ENCODE peak calls at places on chromosomes 16 and 17, in ten cellular contexts. One of them, this sample, is unnamed.

GRCh38 chr16:52496051-52496876 is 50.7 kb downstream of the TOX3 start:
- DNase-seq in DMS79 treated with DMSO at 0.1 percent for 48 hours: peak
- DNase-seq in left ventricle myocardium inferior: no peak
- DNase-seq in fibroblast of the conjunctiva: no peak
- DNase-seq in globus pallidus: peak
- DNase-seq in RWPE1: no peak
- DNase-seq in stimulated activated CD8-positive, alpha-beta memory T cell treated with anti-CD3 and anti-CD28 coated beads, Interleukin-4, amount 100 ng/mL, for 24 hours: no peak
- DNase-seq in activated naive CD4-positive, alpha-beta T cell treated with anti-CD3 and anti-CD28 coated beads, Interleukin-2, amount 10 ng/mL, durations not matched to agents 7 days and 5 days: no peak
- DNase-seq in T-helper 2 cell: no peak
- DNase-seq in CD4-positive, alpha-beta T cell: no peak
- DNase-seq in this sample: no peak

GRCh38 chr17:38908676-38909181 is 16.7 kb upstream of the LASP1NB start:
- DNase-seq in left ventricle myocardium inferior: no peak
- DNase-seq in stimulated activated CD8-positive, alpha-beta memory T cell treated with anti-CD3 and anti-CD28 coated beads, Interleukin-4, amount 100 ng/mL, for 24 hours: no peak
- DNase-seq in fibroblast of the conjunctiva: no peak
- DNase-seq in RWPE1: peak
- DNase-seq in T-helper 2 cell: no peak
- DNase-seq in activated naive CD4-positive, alpha-beta T cell treated with anti-CD3 and anti-CD28 coated beads, Interleukin-2, amount 10 ng/mL, durations not matched to agents 7 days and 5 days: no peak
- DNase-seq in DMS79 treated with DMSO at 0.1 percent for 48 hours: no peak
- DNase-seq in CD4-positive, alpha-beta T cell: no peak
- DNase-seq in globus pallidus: no peak
- DNase-seq in this sample: peak

GRCh38 chr16:21940570-21940969 is 12.6 kb upstream of the UQCRC2 start:
- DNase-seq in DMS79 treated with DMSO at 0.1 percent for 48 hours: no peak
- DNase-seq in stimulated activated CD8-positive, alpha-beta memory T cell treated with anti-CD3 and anti-CD28 coated beads, Interleukin-4, amount 100 ng/mL, for 24 hours: no peak
- DNase-seq in left ventricle myocardium inferior: no peak
- DNase-seq in RWPE1: no peak
- DNase-seq in CD4-positive, alpha-beta T cell: no peak
- DNase-seq in globus pallidus: no peak
- DNase-seq in activated naive CD4-positive, alpha-beta T cell treated with anti-CD3 and anti-CD28 coated beads, Interleukin-2, amount 10 ng/mL, durations not matched to agents 7 days and 5 days: no peak
- DNase-seq in fibroblast of the conjunctiva: no peak
- DNase-seq in T-helper 2 cell: no peak
- DNase-seq in this sample: no peak

GRCh38 chr16:20897897-20898296 is 2.3 kb downstream of the DCUN1D3 start:
- DNase-seq in DMS79 treated with DMSO at 0.1 percent for 48 hours: no peak
- DNase-seq in globus pallidus: no peak
- DNase-seq in T-helper 2 cell: no peak
- DNase-seq in RWPE1: no peak
- DNase-seq in stimulated activated CD8-positive, alpha-beta memory T cell treated with anti-CD3 and anti-CD28 coated beads, Interleukin-4, amount 100 ng/mL, for 24 hours: no peak
- DNase-seq in CD4-positive, alpha-beta T cell: no peak
- DNase-seq in fibroblast of the conjunctiva: no peak
- DNase-seq in activated naive CD4-positive, alpha-beta T cell treated with anti-CD3 and anti-CD28 coated beads, Interleukin-2, amount 10 ng/mL, durations not matched to agents 7 days and 5 days: no peak
- DNase-seq in left ventricle myocardium inferior: no peak
- DNase-seq in this sample: no peak

GRCh38 chr17:80166446-80166845 is 3.4 kb upstream of the CARD14 start:
- DNase-seq in activated naive CD4-positive, alpha-beta T cell treated with anti-CD3 and anti-CD28 coated beads, Interleukin-2, amount 10 ng/mL, durations not matched to agents 7 days and 5 days: no peak
- DNase-seq in RWPE1: no peak
- DNase-seq in CD4-positive, alpha-beta T cell: no peak
- DNase-seq in globus pallidus: no peak
- DNase-seq in stimulated activated CD8-positive, alpha-beta memory T cell treated with anti-CD3 and anti-CD28 coated beads, Interleukin-4, amount 100 ng/mL, for 24 hours: no peak
- DNase-seq in fibroblast of the conjunctiva: no peak
- DNase-seq in left ventricle myocardium inferior: no peak
- DNase-seq in T-helper 2 cell: no peak
- DNase-seq in DMS79 treated with DMSO at 0.1 percent for 48 hours: no peak
- DNase-seq in this sample: no peak

GRCh38 chr16:10081201-10081940 is 100.9 kb downstream of the GRIN2A start:
- DNase-seq in fibroblast of the conjunctiva: no peak
- DNase-seq in DMS79 treated with DMSO at 0.1 percent for 48 hours: no peak
- DNase-seq in left ventricle myocardium inferior: no peak
- DNase-seq in T-helper 2 cell: no peak
- DNase-seq in RWPE1: no peak
- DNase-seq in CD4-positive, alpha-beta T cell: no peak
- DNase-seq in activated naive CD4-positive, alpha-beta T cell treated with anti-CD3 and anti-CD28 coated beads, Interleukin-2, amount 10 ng/mL, durations not matched to agents 7 days and 5 days: no peak
- DNase-seq in stimulated activated CD8-positive, alpha-beta memory T cell treated with anti-CD3 and anti-CD28 coated beads, Interleukin-4, amount 100 ng/mL, for 24 hours: no peak
- DNase-seq in globus pallidus: no peak
- DNase-seq in this sample: no peak

GRCh38 chr17:1957037-1957436 is 68.1 kb downstream of the RTN4RL1 start:
- DNase-seq in fibroblast of the conjunctiva: no peak
- DNase-seq in activated naive CD4-positive, alpha-beta T cell treated with anti-CD3 and anti-CD28 coated beads, Interleukin-2, amount 10 ng/mL, durations not matched to agents 7 days and 5 days: no peak
- DNase-seq in globus pallidus: no peak
- DNase-seq in RWPE1: no peak
- DNase-seq in stimulated activated CD8-positive, alpha-beta memory T cell treated with anti-CD3 and anti-CD28 coated beads, Interleukin-4, amount 100 ng/mL, for 24 hours: no peak
- DNase-seq in left ventricle myocardium inferior: no peak
- DNase-seq in T-helper 2 cell: no peak
- DNase-seq in CD4-positive, alpha-beta T cell: no peak
- DNase-seq in DMS79 treated with DMSO at 0.1 percent for 48 hours: no peak
- DNase-seq in this sample: no peak

GRCh38 chr17:32356378-32356743 is 6.4 kb downstream of the ZNF207 start:
- DNase-seq in DMS79 treated with DMSO at 0.1 percent for 48 hours: no peak
- DNase-seq in left ventricle myocardium inferior: no peak
- DNase-seq in fibroblast of the conjunctiva: no peak
- DNase-seq in stimulated activated CD8-positive, alpha-beta memory T cell treated with anti-CD3 and anti-CD28 coated beads, Interleukin-4, amount 100 ng/mL, for 24 hours: no peak
- DNase-seq in RWPE1: no peak
- DNase-seq in CD4-positive, alpha-beta T cell: no peak
- DNase-seq in globus pallidus: no peak
- DNase-seq in activated naive CD4-positive, alpha-beta T cell treated with anti-CD3 and anti-CD28 coated beads, Interleukin-2, amount 10 ng/mL, durations not matched to agents 7 days and 5 days: no peak
- DNase-seq in T-helper 2 cell: no peak
- DNase-seq in this sample: no peak

GRCh38 chr17:28675980-28676379 is 14.0 kb downstream of the SUPT6H start:
- DNase-seq in T-helper 2 cell: no peak
- DNase-seq in stimulated activated CD8-positive, alpha-beta memory T cell treated with anti-CD3 and anti-CD28 coated beads, Interleukin-4, amount 100 ng/mL, for 24 hours: no peak
- DNase-seq in RWPE1: peak
- DNase-seq in CD4-positive, alpha-beta T cell: no peak
- DNase-seq in left ventricle myocardium inferior: no peak
- DNase-seq in globus pallidus: no peak
- DNase-seq in fibroblast of the conjunctiva: no peak
- DNase-seq in DMS79 treated with DMSO at 0.1 percent for 48 hours: no peak
- DNase-seq in activated naive CD4-positive, alpha-beta T cell treated with anti-CD3 and anti-CD28 coated beads, Interleukin-2, amount 10 ng/mL, durations not matched to agents 7 days and 5 days: peak
- DNase-seq in this sample: no peak

GRCh38 chr17:78722101-78722761 is 59.8 kb downstream of the CYTH1 start:
- DNase-seq in RWPE1: no peak
- DNase-seq in T-helper 2 cell: no peak
- DNase-seq in activated naive CD4-positive, alpha-beta T cell treated with anti-CD3 and anti-CD28 coated beads, Interleukin-2, amount 10 ng/mL, durations not matched to agents 7 days and 5 days: no peak
- DNase-seq in CD4-positive, alpha-beta T cell: no peak
- DNase-seq in DMS79 treated with DMSO at 0.1 percent for 48 hours: peak
- DNase-seq in globus pallidus: peak
- DNase-seq in left ventricle myocardium inferior: peak
- DNase-seq in fibroblast of the conjunctiva: no peak
- DNase-seq in stimulated activated CD8-positive, alpha-beta memory T cell treated with anti-CD3 and anti-CD28 coated beads, Interleukin-4, amount 100 ng/mL, for 24 hours: no peak
- DNase-seq in this sample: peak

GRCh38 chr17:8900626-8901585 is 33.4 kb upstream of the PIK3R6 start:
- DNase-seq in globus pallidus: no peak
- DNase-seq in CD4-positive, alpha-beta T cell: no peak
- DNase-seq in T-helper 2 cell: no peak
- DNase-seq in DMS79 treated with DMSO at 0.1 percent for 48 hours: no peak
- DNase-seq in activated naive CD4-positive, alpha-beta T cell treated with anti-CD3 and anti-CD28 coated beads, Interleukin-2, amount 10 ng/mL, durations not matched to agents 7 days and 5 days: peak
- DNase-seq in stimulated activated CD8-positive, alpha-beta memory T cell treated with anti-CD3 and anti-CD28 coated beads, Interleukin-4, amount 100 ng/mL, for 24 hours: no peak
- DNase-seq in RWPE1: no peak
- DNase-seq in left ventricle myocardium inferior: no peak
- DNase-seq in fibroblast of the conjunctiva: no peak
- DNase-seq in this sample: no peak

GRCh38 chr17:18259621-18260331 is 686 bp upstream of the MIEF2 start:
- DNase-seq in DMS79 treated with DMSO at 0.1 percent for 48 hours: no peak
- DNase-seq in T-helper 2 cell: no peak
- DNase-seq in fibroblast of the conjunctiva: no peak
- DNase-seq in globus pallidus: no peak
- DNase-seq in CD4-positive, alpha-beta T cell: no peak
- DNase-seq in RWPE1: peak
- DNase-seq in activated naive CD4-positive, alpha-beta T cell treated with anti-CD3 and anti-CD28 coated beads, Interleukin-2, amount 10 ng/mL, durations not matched to agents 7 days and 5 days: no peak
- DNase-seq in stimulated activated CD8-positive, alpha-beta memory T cell treated with anti-CD3 and anti-CD28 coated beads, Interleukin-4, amount 100 ng/mL, for 24 hours: no peak
- DNase-seq in left ventricle myocardium inferior: no peak
- DNase-seq in this sample: no peak

GRCh38 chr17:32878211-32878610 is 1.3 kb upstream of the MYO1D start:
- DNase-seq in activated naive CD4-positive, alpha-beta T cell treated with anti-CD3 and anti-CD28 coated beads, Interleukin-2, amount 10 ng/mL, durations not matched to agents 7 days and 5 days: no peak
- DNase-seq in fibroblast of the conjunctiva: peak
- DNase-seq in DMS79 treated with DMSO at 0.1 percent for 48 hours: no peak
- DNase-seq in left ventricle myocardium inferior: no peak
- DNase-seq in T-helper 2 cell: no peak
- DNase-seq in CD4-positive, alpha-beta T cell: no peak
- DNase-seq in globus pallidus: no peak
- DNase-seq in stimulated activated CD8-positive, alpha-beta memory T cell treated with anti-CD3 and anti-CD28 coated beads, Interleukin-4, amount 100 ng/mL, for 24 hours: no peak
- DNase-seq in RWPE1: no peak
- DNase-seq in this sample: peak

GRCh38 chr16:47568355-47568754 is 107.2 kb downstream of the PHKB start:
- DNase-seq in CD4-positive, alpha-beta T cell: no peak
- DNase-seq in RWPE1: no peak
- DNase-seq in stimulated activated CD8-positive, alpha-beta memory T cell treated with anti-CD3 and anti-CD28 coated beads, Interleukin-4, amount 100 ng/mL, for 24 hours: no peak
- DNase-seq in fibroblast of the conjunctiva: no peak
- DNase-seq in DMS79 treated with DMSO at 0.1 percent for 48 hours: no peak
- DNase-seq in globus pallidus: no peak
- DNase-seq in T-helper 2 cell: no peak
- DNase-seq in left ventricle myocardium inferior: no peak
- DNase-seq in activated naive CD4-positive, alpha-beta T cell treated with anti-CD3 and anti-CD28 coated beads, Interleukin-2, amount 10 ng/mL, durations not matched to agents 7 days and 5 days: no peak
- DNase-seq in this sample: no peak

GRCh38 chr16:83336630-83337029 is 471.1 kb upstream of the HSBP1 start:
- DNase-seq in left ventricle myocardium inferior: no peak
- DNase-seq in fibroblast of the conjunctiva: peak
- DNase-seq in T-helper 2 cell: no peak
- DNase-seq in RWPE1: no peak
- DNase-seq in activated naive CD4-positive, alpha-beta T cell treated with anti-CD3 and anti-CD28 coated beads, Interleukin-2, amount 10 ng/mL, durations not matched to agents 7 days and 5 days: no peak
- DNase-seq in stimulated activated CD8-positive, alpha-beta memory T cell treated with anti-CD3 and anti-CD28 coated beads, Interleukin-4, amount 100 ng/mL, for 24 hours: no peak
- DNase-seq in DMS79 treated with DMSO at 0.1 percent for 48 hours: peak
- DNase-seq in CD4-positive, alpha-beta T cell: no peak
- DNase-seq in globus pallidus: no peak
- DNase-seq in this sample: no peak

GRCh38 chr17:43548689-43549379 is 2.7 kb upstream of the ETV4 start:
- DNase-seq in T-helper 2 cell: no peak
- DNase-seq in RWPE1: no peak
- DNase-seq in fibroblast of the conjunctiva: no peak
- DNase-seq in activated naive CD4-positive, alpha-beta T cell treated with anti-CD3 and anti-CD28 coated beads, Interleukin-2, amount 10 ng/mL, durations not matched to agents 7 days and 5 days: no peak
- DNase-seq in DMS79 treated with DMSO at 0.1 percent for 48 hours: no peak
- DNase-seq in CD4-positive, alpha-beta T cell: no peak
- DNase-seq in stimulated activated CD8-positive, alpha-beta memory T cell treated with anti-CD3 and anti-CD28 coated beads, Interleukin-4, amount 100 ng/mL, for 24 hours: no peak
- DNase-seq in globus pallidus: no peak
- DNase-seq in left ventricle myocardium inferior: no peak
- DNase-seq in this sample: no peak

GRCh38 chr16:54694651-54695050 is 236.0 kb upstream of the IRX5 start:
- DNase-seq in activated naive CD4-positive, alpha-beta T cell treated with anti-CD3 and anti-CD28 coated beads, Interleukin-2, amount 10 ng/mL, durations not matched to agents 7 days and 5 days: no peak
- DNase-seq in fibroblast of the conjunctiva: no peak
- DNase-seq in CD4-positive, alpha-beta T cell: no peak
- DNase-seq in T-helper 2 cell: no peak
- DNase-seq in left ventricle myocardium inferior: no peak
- DNase-seq in globus pallidus: no peak
- DNase-seq in DMS79 treated with DMSO at 0.1 percent for 48 hours: no peak
- DNase-seq in RWPE1: no peak
- DNase-seq in stimulated activated CD8-positive, alpha-beta memory T cell treated with anti-CD3 and anti-CD28 coated beads, Interleukin-4, amount 100 ng/mL, for 24 hours: no peak
- DNase-seq in this sample: no peak

GRCh38 chr16:84065536-84066132 is 23.0 kb upstream of the SLC38A8 start:
- DNase-seq in DMS79 treated with DMSO at 0.1 percent for 48 hours: peak
- DNase-seq in T-helper 2 cell: no peak
- DNase-seq in stimulated activated CD8-positive, alpha-beta memory T cell treated with anti-CD3 and anti-CD28 coated beads, Interleukin-4, amount 100 ng/mL, for 24 hours: no peak
- DNase-seq in CD4-positive, alpha-beta T cell: no peak
- DNase-seq in globus pallidus: peak
- DNase-seq in fibroblast of the conjunctiva: peak
- DNase-seq in activated naive CD4-positive, alpha-beta T cell treated with anti-CD3 and anti-CD28 coated beads, Interleukin-2, amount 10 ng/mL, durations not matched to agents 7 days and 5 days: peak
- DNase-seq in left ventricle myocardium inferior: no peak
- DNase-seq in RWPE1: peak
- DNase-seq in this sample: no peak

GRCh38 chr17:22268214-22268911 is 576.0 kb downstream of the KCNJ18 start:
- DNase-seq in stimulated activated CD8-positive, alpha-beta memory T cell treated with anti-CD3 and anti-CD28 coated beads, Interleukin-4, amount 100 ng/mL, for 24 hours: no peak
- DNase-seq in globus pallidus: no peak
- DNase-seq in CD4-positive, alpha-beta T cell: no peak
- DNase-seq in fibroblast of the conjunctiva: no peak
- DNase-seq in DMS79 treated with DMSO at 0.1 percent for 48 hours: no peak
- DNase-seq in T-helper 2 cell: no peak
- DNase-seq in left ventricle myocardium inferior: no peak
- DNase-seq in activated naive CD4-positive, alpha-beta T cell treated with anti-CD3 and anti-CD28 coated beads, Interleukin-2, amount 10 ng/mL, durations not matched to agents 7 days and 5 days: no peak
- DNase-seq in RWPE1: no peak
- DNase-seq in this sample: no peak

GRCh38 chr17:83055911-83056582 is 23.4 kb upstream of the METRNL start:
- DNase-seq in left ventricle myocardium inferior: peak
- DNase-seq in activated naive CD4-positive, alpha-beta T cell treated with anti-CD3 and anti-CD28 coated beads, Interleukin-2, amount 10 ng/mL, durations not matched to agents 7 days and 5 days: no peak
- DNase-seq in fibroblast of the conjunctiva: peak
- DNase-seq in RWPE1: peak
- DNase-seq in DMS79 treated with DMSO at 0.1 percent for 48 hours: no peak
- DNase-seq in stimulated activated CD8-positive, alpha-beta memory T cell treated with anti-CD3 and anti-CD28 coated beads, Interleukin-4, amount 100 ng/mL, for 24 hours: no peak
- DNase-seq in T-helper 2 cell: no peak
- DNase-seq in CD4-positive, alpha-beta T cell: no peak
- DNase-seq in globus pallidus: no peak
- DNase-seq in this sample: peak

GRCh38 chr16:84940670-84941551 is 70.4 kb downstream of the ZDHHC7 start:
- DNase-seq in RWPE1: no peak
- DNase-seq in CD4-positive, alpha-beta T cell: no peak
- DNase-seq in stimulated activated CD8-positive, alpha-beta memory T cell treated with anti-CD3 and anti-CD28 coated beads, Interleukin-4, amount 100 ng/mL, for 24 hours: no peak
- DNase-seq in globus pallidus: no peak
- DNase-seq in DMS79 treated with DMSO at 0.1 percent for 48 hours: no peak
- DNase-seq in T-helper 2 cell: no peak
- DNase-seq in fibroblast of the conjunctiva: peak
- DNase-seq in left ventricle myocardium inferior: no peak
- DNase-seq in activated naive CD4-positive, alpha-beta T cell treated with anti-CD3 and anti-CD28 coated beads, Interleukin-2, amount 10 ng/mL, durations not matched to agents 7 days and 5 days: no peak
- DNase-seq in this sample: peak

GRCh38 chr17:75773808-75774470 is 8.9 kb upstream of the GALK1 start:
- DNase-seq in DMS79 treated with DMSO at 0.1 percent for 48 hours: no peak
- DNase-seq in fibroblast of the conjunctiva: no peak
- DNase-seq in left ventricle myocardium inferior: no peak
- DNase-seq in globus pallidus: no peak
- DNase-seq in T-helper 2 cell: no peak
- DNase-seq in CD4-positive, alpha-beta T cell: no peak
- DNase-seq in activated naive CD4-positive, alpha-beta T cell treated with anti-CD3 and anti-CD28 coated beads, Interleukin-2, amount 10 ng/mL, durations not matched to agents 7 days and 5 days: no peak
- DNase-seq in stimulated activated CD8-positive, alpha-beta memory T cell treated with anti-CD3 and anti-CD28 coated beads, Interleukin-4, amount 100 ng/mL, for 24 hours: no peak
- DNase-seq in RWPE1: no peak
- DNase-seq in this sample: no peak

GRCh38 chr16:67013823-67014640 is 14.9 kb upstream of the CBFB start:
- DNase-seq in globus pallidus: peak
- DNase-seq in stimulated activated CD8-positive, alpha-beta memory T cell treated with anti-CD3 and anti-CD28 coated beads, Interleukin-4, amount 100 ng/mL, for 24 hours: peak
- DNase-seq in CD4-positive, alpha-beta T cell: peak
- DNase-seq in left ventricle myocardium inferior: peak
- DNase-seq in RWPE1: peak
- DNase-seq in DMS79 treated with DMSO at 0.1 percent for 48 hours: peak
- DNase-seq in fibroblast of the conjunctiva: no peak
- DNase-seq in T-helper 2 cell: peak
- DNase-seq in activated naive CD4-positive, alpha-beta T cell treated with anti-CD3 and anti-CD28 coated beads, Interleukin-2, amount 10 ng/mL, durations not matched to agents 7 days and 5 days: peak
- DNase-seq in this sample: peak

GRCh38 chr16:58464916-58465731 is 34.8 kb upstream of the NDRG4 start:
- DNase-seq in T-helper 2 cell: no peak
- DNase-seq in activated naive CD4-positive, alpha-beta T cell treated with anti-CD3 and anti-CD28 coated beads, Interleukin-2, amount 10 ng/mL, durations not matched to agents 7 days and 5 days: no peak
- DNase-seq in fibroblast of the conjunctiva: no peak
- DNase-seq in stimulated activated CD8-positive, alpha-beta memory T cell treated with anti-CD3 and anti-CD28 coated beads, Interleukin-4, amount 100 ng/mL, for 24 hours: no peak
- DNase-seq in CD4-positive, alpha-beta T cell: no peak
- DNase-seq in left ventricle myocardium inferior: no peak
- DNase-seq in DMS79 treated with DMSO at 0.1 percent for 48 hours: no peak
- DNase-seq in RWPE1: no peak
- DNase-seq in globus pallidus: no peak
- DNase-seq in this sample: no peak

GRCh38 chr16:8026450-8026849 is 563.9 kb downstream of the TMEM114 start:
- DNase-seq in stimulated activated CD8-positive, alpha-beta memory T cell treated with anti-CD3 and anti-CD28 coated beads, Interleukin-4, amount 100 ng/mL, for 24 hours: no peak
- DNase-seq in T-helper 2 cell: no peak
- DNase-seq in RWPE1: no peak
- DNase-seq in globus pallidus: no peak
- DNase-seq in left ventricle myocardium inferior: no peak
- DNase-seq in fibroblast of the conjunctiva: no peak
- DNase-seq in DMS79 treated with DMSO at 0.1 percent for 48 hours: no peak
- DNase-seq in CD4-positive, alpha-beta T cell: no peak
- DNase-seq in activated naive CD4-positive, alpha-beta T cell treated with anti-CD3 and anti-CD28 coated beads, Interleukin-2, amount 10 ng/mL, durations not matched to agents 7 days and 5 days: peak
- DNase-seq in this sample: no peak

This sample was measured in psoas muscle.